ENCODE peak calls at places on chromosomes 7 and 10, in five cellular contexts. One of them, this sample, is unnamed.

GRCh38 chr7:45890902-45891461 is 2.7 kb downstream of the IGFBP1 start:
- DNase-seq in right lobe of liver: no peak
- DNase-seq in ovary: no peak
- DNase-seq in heart left ventricle: no peak
- DNase-seq in spleen: no peak
- DNase-seq in this sample: no peak

GRCh38 chr10:93821051-93821772 is 63.5 kb downstream of the LGI1 start:
- DNase-seq in spleen: no peak
- DNase-seq in ovary: no peak
- DNase-seq in heart left ventricle: no peak
- DNase-seq in right lobe of liver: no peak
- DNase-seq in this sample: no peak

GRCh38 chr7:159046300-159046699 is 98.4 kb downstream of the VIPR2 start:
- DNase-seq in ovary: no peak
- DNase-seq in right lobe of liver: no peak
- DNase-seq in spleen: no peak
- DNase-seq in heart left ventricle: no peak
- DNase-seq in this sample: no peak

GRCh38 chr10:36725581-36726520 is 399.5 kb upstream of the ANKRD30A start:
- DNase-seq in heart left ventricle: no peak
- DNase-seq in right lobe of liver: no peak
- DNase-seq in ovary: no peak
- DNase-seq in spleen: peak
- DNase-seq in this sample: no peak

GRCh38 chr7:82805527-82805960 is 357.1 kb downstream of the PCLO start:
- DNase-seq in ovary: no peak
- DNase-seq in heart left ventricle: no peak
- DNase-seq in right lobe of liver: no peak
- DNase-seq in spleen: no peak
- DNase-seq in this sample: no peak

GRCh38 chr7:141588912-141589311 is 37.7 kb downstream of the AGK start:
- DNase-seq in ovary: no peak
- DNase-seq in heart left ventricle: no peak
- DNase-seq in right lobe of liver: no peak
- DNase-seq in spleen: no peak
- DNase-seq in this sample: no peak

GRCh38 chr7:94957041-94957440 is 49.6 kb downstream of the PPP1R9A start:
- DNase-seq in spleen: no peak
- DNase-seq in heart left ventricle: no peak
- DNase-seq in right lobe of liver: no peak
- DNase-seq in ovary: no peak
- DNase-seq in this sample: no peak

GRCh38 chr10:27503498-27504006 is 552 bp upstream of the RAB18 start:
- DNase-seq in ovary: no peak
- DNase-seq in right lobe of liver: no peak
- DNase-seq in heart left ventricle: no peak
- DNase-seq in spleen: no peak
- DNase-seq in this sample: no peak

GRCh38 chr10:60524541-60524940 is 134.9 kb upstream of the ANK3 start:
- DNase-seq in ovary: no peak
- DNase-seq in spleen: no peak
- DNase-seq in right lobe of liver: no peak
- DNase-seq in heart left ventricle: no peak
- DNase-seq in this sample: no peak

GRCh38 chr10:58756126-58756525 is 243.5 kb downstream of the BICC1 start:
- DNase-seq in ovary: no peak
- DNase-seq in right lobe of liver: no peak
- DNase-seq in spleen: no peak
- DNase-seq in heart left ventricle: no peak
- DNase-seq in this sample: no peak

GRCh38 chr10:2225609-2226008 is 488.3 kb upstream of the ADARB2 start:
- DNase-seq in spleen: no peak
- DNase-seq in right lobe of liver: no peak
- DNase-seq in heart left ventricle: no peak
- DNase-seq in ovary: no peak
- DNase-seq in this sample: no peak

GRCh38 chr7:15832996-15833395 is 146.5 kb upstream of the MEOX2 start:
- DNase-seq in right lobe of liver: peak
- DNase-seq in ovary: peak
- DNase-seq in spleen: no peak
- DNase-seq in heart left ventricle: peak
- DNase-seq in this sample: no peak

GRCh38 chr7:157816086-157816485 is 479.3 kb downstream of the DNAJB6 start:
- DNase-seq in heart left ventricle: no peak
- DNase-seq in ovary: no peak
- DNase-seq in right lobe of liver: no peak
- DNase-seq in spleen: peak
- DNase-seq in this sample: no peak

GRCh38 chr10:63720072-63720537 is 198.9 kb downstream of the REEP3 start:
- DNase-seq in heart left ventricle: no peak
- DNase-seq in spleen: no peak
- DNase-seq in ovary: no peak
- DNase-seq in right lobe of liver: no peak
- DNase-seq in this sample: peak

GRCh38 chr10:94902080-94902479 is 36.4 kb upstream of the CYP2C9 start:
- DNase-seq in spleen: no peak
- DNase-seq in ovary: no peak
- DNase-seq in right lobe of liver: no peak
- DNase-seq in heart left ventricle: no peak
- DNase-seq in this sample: no peak

GRCh38 chr10:7797582-7797981 is 9.6 kb downstream of the ATP5F1C start:
- DNase-seq in heart left ventricle: peak
- DNase-seq in right lobe of liver: no peak
- DNase-seq in spleen: no peak
- DNase-seq in ovary: peak
- DNase-seq in this sample: no peak

GRCh38 chr7:92609921-92610518 is 19.8 kb upstream of the FAM133B start:
- DNase-seq in ovary: no peak
- DNase-seq in heart left ventricle: no peak
- DNase-seq in right lobe of liver: no peak
- DNase-seq in spleen: no peak
- DNase-seq in this sample: no peak

GRCh38 chr7:39811161-39811614 is 138.9 kb upstream of the CDK13 start:
- DNase-seq in spleen: no peak
- DNase-seq in heart left ventricle: no peak
- DNase-seq in right lobe of liver: no peak
- DNase-seq in ovary: no peak
- DNase-seq in this sample: no peak

GRCh38 chr10:1123198-1123597 is 67.0 kb downstream of the WDR37 start:
- DNase-seq in heart left ventricle: no peak
- DNase-seq in spleen: no peak
- DNase-seq in right lobe of liver: no peak
- DNase-seq in ovary: no peak
- DNase-seq in this sample: no peak

GRCh38 chr10:14889318-14889717 is 10.7 kb downstream of the SUV39H2 start:
- DNase-seq in heart left ventricle: no peak
- DNase-seq in spleen: no peak
- DNase-seq in ovary: no peak
- DNase-seq in right lobe of liver: no peak
- DNase-seq in this sample: no peak

GRCh38 chr7:86884152-86884551 is 175.3 kb downstream of the ELAPOR2 start:
- DNase-seq in right lobe of liver: no peak
- DNase-seq in ovary: no peak
- DNase-seq in spleen: no peak
- DNase-seq in heart left ventricle: no peak
- DNase-seq in this sample: no peak

GRCh38 chr7:28480595-28480994 is 68.3 kb downstream of the CREB5 start:
- DNase-seq in ovary: no peak
- DNase-seq in right lobe of liver: no peak
- DNase-seq in spleen: no peak
- DNase-seq in heart left ventricle: no peak
- DNase-seq in this sample: no peak

GRCh38 chr10:119346063-119346835 is 138.9 kb downstream of the GRK5 start:
- DNase-seq in right lobe of liver: no peak
- DNase-seq in spleen: peak
- DNase-seq in ovary: no peak
- DNase-seq in heart left ventricle: no peak
- DNase-seq in this sample: no peak

GRCh38 chr10:86355571-86356038 is 11.0 kb downstream of the GRID1 start:
- DNase-seq in heart left ventricle: peak
- DNase-seq in spleen: peak
- DNase-seq in right lobe of liver: peak
- DNase-seq in ovary: no peak
- DNase-seq in this sample: no peak

GRCh38 chr10:88913157-88913556 is 33.1 kb downstream of the STAMBPL1 start:
- DNase-seq in ovary: no peak
- DNase-seq in heart left ventricle: no peak
- DNase-seq in spleen: no peak
- DNase-seq in right lobe of liver: no peak
- DNase-seq in this sample: peak

GRCh38 chr10:51224610-51225230 is 150.4 kb downstream of the PRKG1 start:
- DNase-seq in heart left ventricle: no peak
- DNase-seq in spleen: no peak
- DNase-seq in ovary: no peak
- DNase-seq in right lobe of liver: no peak
- DNase-seq in this sample: no peak

GRCh38 chr10:32851301-32851700 is 106.7 kb downstream of the ITGB1 start:
- DNase-seq in heart left ventricle: no peak
- DNase-seq in ovary: no peak
- DNase-seq in spleen: no peak
- DNase-seq in right lobe of liver: no peak
- DNase-seq in this sample: no peak

GRCh38 chr7:28848906-28849305 is 109.2 kb downstream of the TRIL start:
- DNase-seq in heart left ventricle: no peak
- DNase-seq in spleen: no peak
- DNase-seq in ovary: no peak
- DNase-seq in right lobe of liver: no peak
- DNase-seq in this sample: no peak

GRCh38 chr10:16594106-16594505 is 72.4 kb upstream of the C1QL3 start:
- DNase-seq in heart left ventricle: no peak
- DNase-seq in spleen: no peak
- DNase-seq in right lobe of liver: no peak
- DNase-seq in ovary: no peak
- DNase-seq in this sample: no peak

GRCh38 chr10:126902157-126902556 is 3.1 kb upstream of the DOCK1 start:
- DNase-seq in heart left ventricle: no peak
- DNase-seq in spleen: peak
- DNase-seq in right lobe of liver: no peak
- DNase-seq in ovary: no peak
- DNase-seq in this sample: no peak

GRCh38 chr10:132047575-132048293 is 18.0 kb upstream of the JAKMIP3 start:
- DNase-seq in heart left ventricle: no peak
- DNase-seq in right lobe of liver: no peak
- DNase-seq in ovary: no peak
- DNase-seq in spleen: no peak
- DNase-seq in this sample: no peak

GRCh38 chr10:101006593-101007098 is 7.0 kb downstream of the LZTS2 start:
- DNase-seq in ovary: peak
- DNase-seq in heart left ventricle: no peak
- DNase-seq in right lobe of liver: no peak
- DNase-seq in spleen: peak
- DNase-seq in this sample: no peak

GRCh38 chr10:42638821-42639270 is 476 bp upstream of the ZNF33B start:
- DNase-seq in spleen: no peak
- DNase-seq in ovary: no peak
- DNase-seq in right lobe of liver: no peak
- DNase-seq in heart left ventricle: no peak
- DNase-seq in this sample: no peak

DNA sequence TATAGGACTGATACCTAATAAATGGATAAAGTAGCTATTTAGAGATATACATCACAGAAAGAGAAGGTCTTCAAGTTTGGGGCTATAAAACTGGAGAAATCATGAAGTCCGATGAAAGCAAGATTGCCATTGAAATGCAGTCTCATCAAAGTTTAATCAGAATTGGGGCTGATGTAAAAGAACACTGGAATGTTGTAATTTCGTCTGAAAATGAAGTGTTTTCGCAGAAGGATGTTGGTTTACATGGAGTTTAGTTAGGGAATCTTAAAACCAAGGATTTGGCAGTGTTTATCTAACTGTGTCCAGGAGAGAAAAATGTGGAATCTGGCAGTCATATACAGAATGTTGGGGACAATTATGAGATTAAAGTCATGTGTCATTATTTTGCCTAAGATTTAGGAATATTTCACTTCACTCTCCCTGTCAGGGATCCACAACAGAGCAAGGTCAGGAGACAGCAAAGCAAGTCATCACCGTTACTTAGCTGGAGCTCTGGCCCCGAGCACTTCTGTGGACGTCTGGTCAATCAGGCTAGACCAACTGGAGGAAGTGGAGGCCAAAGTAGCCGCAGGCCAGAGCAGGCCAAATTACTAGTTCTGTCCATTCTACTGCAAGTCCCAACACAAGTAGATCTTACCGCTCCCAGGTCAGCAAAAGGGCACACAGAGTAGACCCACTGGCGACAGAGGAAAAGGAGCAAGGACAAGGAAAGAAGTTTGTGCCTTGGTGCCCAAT is 37.0 kb downstream of the EPDR1 start:
- DNase-seq in heart left ventricle: no peak
- DNase-seq in right lobe of liver: no peak
- DNase-seq in ovary: no peak
- DNase-seq in spleen: no peak
- DNase-seq in this sample: no peak
- TF ChIP-seq POLR2A in heart left ventricle: no peak
- TF ChIP-seq POLR2A in right lobe of liver: no peak
- TF ChIP-seq POLR2A in ovary: no peak
- TF ChIP-seq POLR2A in spleen: no peak
- TF ChIP-seq POLR2A in this sample: no peak

DNA sequence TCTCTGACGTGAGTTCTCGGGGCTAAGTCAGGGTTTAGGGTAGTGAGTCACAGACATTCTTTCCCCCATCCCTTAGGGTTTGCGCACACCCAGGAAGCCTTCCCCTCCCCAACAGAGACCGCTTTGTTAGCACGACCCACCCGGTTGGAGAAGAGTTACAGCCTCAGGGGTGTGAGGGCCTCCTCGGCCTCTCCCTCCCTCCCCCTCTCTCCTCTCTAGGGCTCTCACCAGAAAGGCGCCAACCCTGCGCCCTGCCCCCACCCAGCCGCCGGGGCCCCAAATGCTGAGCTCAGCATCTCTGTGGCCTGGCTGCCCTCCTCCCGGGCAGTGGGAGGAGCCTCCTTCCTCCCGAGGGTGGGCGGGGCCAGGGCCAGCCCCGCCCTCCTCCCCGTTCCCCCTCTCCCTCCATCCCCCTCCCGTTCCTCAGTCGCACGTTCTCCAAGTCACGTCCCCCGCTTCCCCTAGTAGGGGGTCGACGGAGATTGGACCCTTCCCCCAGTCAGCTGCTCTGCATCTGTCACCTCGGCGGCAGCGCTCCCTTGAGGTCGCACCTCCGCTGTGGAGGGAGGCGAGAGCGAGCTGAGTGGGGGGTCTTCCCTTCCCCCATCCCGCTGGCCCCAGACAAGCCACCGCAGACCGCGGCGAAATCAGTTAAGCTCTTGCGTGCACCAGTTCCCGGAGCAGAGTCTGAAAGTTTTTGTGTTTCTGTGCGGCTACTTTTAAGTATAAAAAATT is 13.0 kb upstream of the DDIT4 start:
- DNase-seq in heart left ventricle: peak
- DNase-seq in right lobe of liver: peak
- DNase-seq in spleen: peak
- DNase-seq in ovary: peak
- DNase-seq in this sample: peak
- TF ChIP-seq POLR2A in heart left ventricle: peak
- TF ChIP-seq POLR2A in right lobe of liver: peak
- TF ChIP-seq POLR2A in spleen: no peak
- TF ChIP-seq POLR2A in ovary: peak
- TF ChIP-seq POLR2A in this sample: peak

GRCh38 chr7:97043281-97043680 is 18.6 kb upstream of the DLX5 start:
- DNase-seq in heart left ventricle: no peak
- DNase-seq in right lobe of liver: no peak
- DNase-seq in ovary: no peak
- DNase-seq in spleen: no peak
- DNase-seq in this sample: no peak
- TF ChIP-seq POLR2A in heart left ventricle: no peak
- TF ChIP-seq POLR2A in right lobe of liver: no peak
- TF ChIP-seq POLR2A in ovary: no peak
- TF ChIP-seq POLR2A in spleen: no peak
- TF ChIP-seq POLR2A in this sample: no peak

GRCh38 chr7:149261829-149262617 is at the start of gene ZNF783:
- DNase-seq in spleen: peak
- DNase-seq in ovary: peak
- DNase-seq in heart left ventricle: peak
- DNase-seq in right lobe of liver: peak
- DNase-seq in this sample: peak
- TF ChIP-seq POLR2A in spleen: no peak
- TF ChIP-seq POLR2A in ovary: peak
- TF ChIP-seq POLR2A in heart left ventricle: peak
- TF ChIP-seq POLR2A in right lobe of liver: peak
- TF ChIP-seq POLR2A in this sample: peak